ENCODE peak calls at places on chromosomes 11 and 22, in eight cellular contexts. Z, I, M, W, R, G, L and Q are unnamed samples.

GRCh38 chr22:25112538-25113253 is 87.0 kb upstream of the CRYBB3 start:
- DNase-seq in Z (no peak), M (no peak), R (no peak), I (no peak), W (no peak), L (no peak), G (no peak), Q (no peak)

GRCh38 chr11:9669954-9670353 is 6.1 kb downstream of the SWAP70 start:
- DNase-seq in Z (no peak), I (no peak), R (no peak), M (no peak), L (no peak), W (no peak), G (no peak), Q (no peak)

GRCh38 chr11:96256213-96256580 is 86.8 kb downstream of the MAML2 start:
- DNase-seq in I (no peak), M (no peak), G (no peak), L (no peak), R (no peak), W (peak; percentile 69), Z (no peak), Q (no peak)

GRCh38 chr11:34654491-34655334 is 33.8 kb downstream of the EHF start:
- DNase-seq in W (peak; percentile 56), L (no peak), Z (no peak), M (no peak), I (peak; percentile 53), R (no peak), G (no peak), Q (no peak)

GRCh38 chr22:28075260-28075981 is 156.4 kb upstream of the PITPNB start:
- DNase-seq in I (peak; percentile 45), Z (no peak), R (no peak), G (no peak), W (no peak), L (peak; percentile 71), M (no peak), Q (no peak)

GRCh38 chr11:73178092-73178539 is 36.0 kb upstream of the FCHSD2 start:
- DNase-seq in R (peak; percentile 58), L (peak; percentile 91), I (peak; percentile 74), Z (peak; percentile 92), M (peak; percentile 87), W (peak; percentile 89), G (peak; percentile 91), Q (no peak)

GRCh38 chr11:61026121-61027031 is 54.9 kb downstream of the CD6 start:
- DNase-seq in R (no peak), L (peak; percentile 56), M (peak; percentile 82), I (no peak), W (peak; percentile 44), G (no peak), Z (no peak), Q (no peak)

GRCh38 chr22:17213976-17214375 is 5.3 kb downstream of the ADA2 start:
- DNase-seq in G (peak; percentile 77), M (peak; percentile 49), R (peak; percentile 24), Z (no peak), I (peak; percentile 68), L (peak; percentile 70), W (peak; percentile 46), Q (no peak)

GRCh38 chr22:46849101-46849500 is 86.7 kb downstream of the TBC1D22A start:
- DNase-seq in G (no peak), Z (no peak), L (no peak), W (no peak), M (no peak), R (no peak), I (no peak), Q (no peak)

GRCh38 chr22:49406879-49407587 is 420.6 kb downstream of the BRD1 start:
- DNase-seq in M (no peak), R (no peak), I (no peak), Z (no peak), G (peak; percentile 27), L (peak; percentile 42), W (no peak), Q (no peak)

GRCh38 chr11:46121724-46122477 is 647 bp upstream of the PHF21A start:
- DNase-seq in Z (peak; percentile 72), W (peak; percentile 90), R (peak; percentile 46), M (peak; percentile 78), L (peak; percentile 91), I (peak; percentile 83), G (peak; percentile 87), Q (no peak)

GRCh38 chr11:18720086-18720810 is 5.7 kb downstream of the IGSF22 start:
- DNase-seq in W (no peak), Z (no peak), M (no peak), I (no peak), R (no peak), G (no peak), L (no peak), Q (no peak)

GRCh38 chr11:113401718-113402117 is 14.1 kb downstream of the ANKK1 start:
- DNase-seq in G (no peak), L (no peak), I (peak; percentile 44), W (no peak), M (no peak), Z (no peak), R (no peak), Q (no peak)

GRCh38 chr22:28608546-28608945 is 71.1 kb downstream of the TTC28 start:
- DNase-seq in L (no peak), M (no peak), R (no peak), W (no peak), Z (no peak), G (no peak), I (no peak), Q (no peak)

GRCh38 chr11:85721191-85721590 is 35.2 kb upstream of the CCDC89 start:
- DNase-seq in L (no peak), M (no peak), I (no peak), R (no peak), Z (no peak), G (no peak), W (no peak), Q (no peak)

GRCh38 chr11:134471341-134472187 is 59.5 kb upstream of the B3GAT1 start:
- DNase-seq in G (no peak), Z (no peak), W (no peak), R (no peak), M (no peak), L (no peak), I (no peak), Q (no peak)

GRCh38 chr11:77147668-77148321 is 19.7 kb downstream of the MYO7A start:
- DNase-seq in G (no peak), M (peak; percentile 46), R (no peak), L (no peak), W (peak; percentile 95), Z (peak; percentile 56), I (no peak), Q (no peak)

GRCh38 chr11:10908215-10908990 is 50.5 kb upstream of the ZBED5 start:
- DNase-seq in M (no peak), L (no peak), G (no peak), W (no peak), I (no peak), Z (no peak), R (no peak), Q (no peak)

GRCh38 chr11:105780781-105781525 is 171.1 kb downstream of the GRIA4 start:
- DNase-seq in M (no peak), W (no peak), Z (no peak), R (no peak), I (no peak), L (no peak), G (no peak), Q (no peak)

GRCh38 chr22:19607198-19608113 is 83.2 kb upstream of the CLDN5 start:
- DNase-seq in W (no peak), Z (peak; percentile 47), L (no peak), G (no peak), I (peak; percentile 41), M (peak; percentile 53), R (no peak), Q (no peak)

GRCh38 chr11:124977006-124977405 is 23.0 kb downstream of the CCDC15 start:
- DNase-seq in L (no peak), I (no peak), R (no peak), Z (no peak), M (no peak), G (no peak), W (no peak), Q (no peak)